ENCODE peak calls at places on chromosomes 1 and 21, in seven cellular contexts. I is NCI-H1092, W is AG09319, L is T-helper 2 cell, C is left ventricle myocardium inferior, A is left kidney, D is progenitor cell of endocrine pancreas. S is an unnamed sample.

GRCh38 chr1:31715097-31715872 is 11.5 kb upstream of the COL16A1 start:
- DNase-seq in I (peak; percentile 72), W (no peak), L (no peak), C (peak; percentile 95), A (peak; percentile 96), D (peak; percentile 64), S (peak; percentile 15)

GRCh38 chr1:3902546-3902945 is 2.5 kb upstream of the C1orf174 start:
- DNase-seq in I (no peak), W (no peak), L (no peak), C (no peak), A (no peak), D (no peak), S (no peak)

GRCh38 chr1:183879477-183879876 is 74.6 kb downstream of the RGL1 start:
- DNase-seq in I (no peak), W (no peak), L (no peak), C (no peak), A (no peak), D (no peak), S (no peak)

GRCh38 chr1:154862927-154863701 is 7.0 kb downstream of the KCNN3 start:
- DNase-seq in I (no peak), W (no peak), L (no peak), C (no peak), A (peak; percentile 66), D (no peak), S (no peak)

GRCh38 chr1:177164380-177165068 is at the start of gene ASTN1:
- DNase-seq in I (peak; percentile 61), W (no peak), L (no peak), C (no peak), A (peak; percentile 83), D (no peak), S (no peak)

GRCh38 chr1:15680131-15680530 is 4.0 kb upstream of the PLEKHM2 start:
- DNase-seq in I (no peak), W (peak; percentile 52), L (no peak), C (no peak), A (no peak), D (no peak), S (no peak)

GRCh38 chr1:13469343-13469742 is 44.5 kb downstream of the LRRC38 start:
- DNase-seq in I (no peak), W (no peak), L (no peak), C (peak; percentile 18), A (peak; percentile 83), D (no peak), S (no peak)

GRCh38 chr1:64173300-64173940 is 30.0 kb upstream of the UBE2U start:
- DNase-seq in I (no peak), W (no peak), L (no peak), C (no peak), A (no peak), D (no peak), S (no peak)

GRCh38 chr1:36096500-36097412 is 8.1 kb downstream of the ADPRS start:
- DNase-seq in I (no peak), W (no peak), L (no peak), C (no peak), A (peak; percentile 37), D (no peak), S (no peak)

GRCh38 chr1:204494281-204495077 is at the start of gene PIK3C2B:
- DNase-seq in I (peak; percentile 79), W (peak; percentile 45), L (peak; percentile 56), C (peak; percentile 85), A (peak; percentile 96), D (peak; percentile 77), S (peak; percentile 72)

GRCh38 chr1:207565546-207566468 is 69.8 kb downstream of the CR1 start:
- DNase-seq in I (no peak), W (no peak), L (no peak), C (no peak), A (peak; percentile 49), D (no peak), S (no peak)

GRCh38 chr1:180527270-180527669 is 24.9 kb upstream of the ACBD6 start:
- DNase-seq in I (no peak), W (no peak), L (no peak), C (no peak), A (no peak), D (no peak), S (no peak)

GRCh38 chr1:214321686-214322453 is 40.9 kb downstream of the SMYD2 start:
- DNase-seq in I (no peak), W (no peak), L (no peak), C (no peak), A (no peak), D (no peak), S (no peak)

GRCh38 chr1:192550922-192551534 is 24.5 kb upstream of the RGS1 start:
- DNase-seq in I (no peak), W (peak; percentile 54), L (no peak), C (no peak), A (peak; percentile 33), D (no peak), S (no peak)

GRCh38 chr1:8003431-8004112 is 22.5 kb downstream of the ERRFI1 start:
- DNase-seq in I (no peak), W (no peak), L (no peak), C (no peak), A (no peak), D (no peak), S (no peak)

GRCh38 chr1:19799233-19799876 is 361 bp downstream of the TMCO4 start:
- DNase-seq in I (no peak), W (peak; percentile 29), L (peak; percentile 40), C (peak; percentile 71), A (peak; percentile 78), D (peak; percentile 37), S (peak; percentile 57)

GRCh38 chr1:151898519-151898991 is 10.8 kb downstream of the THEM4 start:
- DNase-seq in I (no peak), W (no peak), L (peak; percentile 58), C (no peak), A (no peak), D (no peak), S (peak; percentile 83)

GRCh38 chr1:161300478-161300877 is 9.3 kb downstream of the MPZ start:
- DNase-seq in I (no peak), W (no peak), L (no peak), C (no peak), A (no peak), D (no peak), S (no peak)

GRCh38 chr1:192698731-192699130 is 62.8 kb downstream of the RGS13 start:
- DNase-seq in I (no peak), W (no peak), L (no peak), C (no peak), A (no peak), D (no peak), S (no peak)

GRCh38 chr1:157505481-157506272 is 46.6 kb downstream of the FCRL5 start:
- DNase-seq in I (no peak), W (peak; percentile 8), L (no peak), C (no peak), A (peak; percentile 79), D (peak; percentile 47), S (no peak)

GRCh38 chr21:29671728-29672127 is 268.1 kb downstream of the GRIK1 start:
- DNase-seq in I (no peak), W (no peak), L (no peak), C (no peak), A (no peak), D (no peak), S (no peak)

GRCh38 chr1:185369786-185370185 is 52.7 kb upstream of the IVNS1ABP start:
- DNase-seq in I (no peak), W (no peak), L (no peak), C (no peak), A (no peak), D (no peak), S (no peak)

GRCh38 chr1:204326891-204327290 is 32.8 kb downstream of the PLEKHA6 start:
- DNase-seq in I (no peak), W (no peak), L (no peak), C (no peak), A (peak; percentile 75), D (no peak), S (no peak)

GRCh38 chr1:87983841-87984240 is 655.2 kb downstream of the LMO4 start:
- DNase-seq in I (no peak), W (no peak), L (no peak), C (no peak), A (no peak), D (no peak), S (no peak)

GRCh38 chr1:227357229-227358078 is 39.2 kb upstream of the CDC42BPA start:
- DNase-seq in I (no peak), W (peak; percentile 46), L (no peak), C (peak; percentile 71), A (peak; percentile 58), D (no peak), S (no peak)

GRCh38 chr1:5615076-5615475 is 377.1 kb downstream of the NPHP4 start:
- DNase-seq in I (no peak), W (no peak), L (no peak), C (no peak), A (no peak), D (no peak), S (no peak)

GRCh38 chr1:240107058-240107684 is 15.5 kb downstream of the FMN2 start:
- DNase-seq in I (no peak), W (no peak), L (no peak), C (no peak), A (peak; percentile 10), D (no peak), S (no peak)

GRCh38 chr1:241998950-241999495 is at the start of gene MAP1LC3C:
- DNase-seq in I (no peak), W (no peak), L (no peak), C (no peak), A (peak; percentile 81), D (no peak), S (no peak)

GRCh38 chr21:36073181-36073580 is 3.4 kb downstream of the CBR1 start:
- DNase-seq in I (no peak), W (no peak), L (no peak), C (no peak), A (no peak), D (no peak), S (no peak)

S was measured in CD4-positive, alpha-beta memory T cell.